ENCODE peak calls at places on chromosome 20, in seven cellular contexts. M, J, S, G, C, O and V are unnamed samples.

GRCh38 chr20:36252511-36252910 is 16.2 kb downstream of the AAR2 start:
- DNase-seq in M (no peak), O (no peak), G (no peak), J (no peak), C (no peak), S (no peak), V (no peak)

GRCh38 chr20:24389686-24390085 is 79.7 kb upstream of the SYNDIG1 start:
- DNase-seq in M (no peak), G (peak), C (no peak), J (peak), O (no peak), S (no peak), V (no peak)

GRCh38 chr20:11168026-11168425 is 494.2 kb upstream of the JAG1 start:
- DNase-seq in O (no peak), C (no peak), J (no peak), S (no peak), M (no peak), G (no peak), V (peak)

GRCh38 chr20:23063573-23063972 is 14.1 kb upstream of the THBD start:
- DNase-seq in G (no peak), C (no peak), J (no peak), M (no peak), S (no peak), O (no peak), V (no peak)

GRCh38 chr20:36153754-36154695 is 515 bp upstream of the EPB41L1 start:
- DNase-seq in C (peak), M (peak), G (peak), O (peak), S (peak), J (peak), V (peak)

GRCh38 chr20:48051810-48052491 is 266.7 kb upstream of the SULF2 start:
- DNase-seq in C (no peak), O (peak), S (no peak), J (no peak), G (no peak), M (no peak), V (peak)

GRCh38 chr20:36096404-36096799 is 58.1 kb upstream of the EPB41L1 start:
- DNase-seq in J (no peak), G (no peak), M (no peak), S (no peak), C (no peak), O (no peak), V (no peak)

GRCh38 chr20:38867062-38867359 is 59.2 kb upstream of the FAM83D start:
- DNase-seq in S (no peak), C (no peak), O (no peak), M (no peak), G (no peak), J (no peak), V (no peak)

GRCh38 chr20:2237059-2237458 is 58.7 kb upstream of the TGM3 start:
- DNase-seq in J (no peak), C (peak), O (no peak), S (peak), G (peak), M (peak), V (peak)

GRCh38 chr20:2695206-2695983 is 2.8 kb downstream of the EBF4 start:
- DNase-seq in S (peak), M (no peak), O (no peak), G (peak), C (no peak), J (no peak), V (no peak)

GRCh38 chr20:32440069-32440757 is 82.1 kb downstream of the ASXL1 start:
- DNase-seq in J (no peak), G (no peak), C (no peak), S (peak), M (no peak), O (no peak), V (no peak)

GRCh38 chr20:2163312-2163711 is 61.7 kb downstream of the STK35 start:
- DNase-seq in C (no peak), M (no peak), O (no peak), G (no peak), J (no peak), S (no peak), V (no peak)

GRCh38 chr20:23023621-23024187 is 11.4 kb upstream of the SSTR4 start:
- DNase-seq in J (no peak), S (no peak), G (no peak), M (no peak), O (no peak), C (no peak), V (peak)

GRCh38 chr20:24772667-24773066 is 176.4 kb upstream of the CST7 start:
- DNase-seq in C (no peak), J (no peak), M (no peak), O (no peak), S (no peak), G (no peak), V (no peak)

GRCh38 chr20:8953300-8953699 is 115.6 kb upstream of the PLCB4 start:
- DNase-seq in G (no peak), S (no peak), J (no peak), O (no peak), M (no peak), C (no peak), V (no peak)
- TF ChIP-seq CTCF in G (no peak), S (no peak), J (no peak), O (peak), M (no peak), C (no peak), V (no peak)

GRCh38 chr20:56630506-56631317 is 1.6 kb downstream of the TFAP2C start:
- DNase-seq in J (no peak), G (no peak), O (no peak), M (peak), S (no peak), C (no peak), V (peak)
- H3K4me3 ChIP-seq in J (peak), G (peak), O (no peak), M (peak), S (peak), C (peak), V (peak)

GRCh38 chr20:62894261-62894660 is 32.0 kb downstream of the DIDO1 start:
- DNase-seq in M (no peak), S (no peak), C (no peak), J (peak), O (no peak), G (no peak), V (no peak)

GRCh38 chr20:62895539-62895938 is 30.8 kb downstream of the DIDO1 start:
- DNase-seq in M (no peak), O (no peak), S (no peak), J (peak), C (no peak), G (no peak), V (no peak)

GRCh38 chr20:62891111-62891510 is 29.5 kb upstream of the TCFL5 start:
- DNase-seq in C (no peak), O (no peak), G (no peak), J (peak), S (no peak), M (no peak), V (peak)

GRCh38 chr20:62892348-62893304 is 31.0 kb upstream of the TCFL5 start:
- DNase-seq in G (no peak), S (no peak), J (peak), M (no peak), C (no peak), O (no peak), V (no peak)

DNA sequence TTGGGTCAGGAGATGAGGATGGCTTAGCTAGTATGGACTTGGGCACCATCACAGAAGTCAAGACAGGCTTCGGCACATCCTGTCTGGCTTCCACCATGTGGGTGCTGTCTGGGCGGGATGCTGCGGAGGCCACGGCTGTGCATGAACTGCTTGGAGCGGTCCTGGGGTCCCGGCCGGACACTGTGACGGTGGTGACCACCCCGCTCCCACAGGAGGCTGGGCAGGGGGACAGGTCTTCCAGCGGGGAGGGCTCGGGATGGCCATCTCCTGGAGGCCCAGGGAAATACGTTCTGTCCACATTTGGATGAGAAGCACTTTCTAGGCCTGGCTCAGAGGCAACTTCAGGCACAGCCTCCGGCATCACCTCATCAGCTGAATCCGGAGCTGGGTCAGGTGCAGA is 32.1 kb upstream of the TCFL5 start:
- DNase-seq in C (no peak), J (peak), O (no peak), S (no peak), M (no peak), G (no peak), V (no peak)
- TF ChIP-seq CTCF in C (no peak), J (no peak), O (peak), S (no peak), M (peak), G (peak), V (no peak)

GRCh38 chr20:44393608-44394519 is 38.4 kb downstream of the HNF4A start:
- DNase-seq in C (no peak), M (no peak), O (no peak), G (peak), S (peak), J (no peak), V (no peak)
- H3K4me3 ChIP-seq in C (no peak), M (no peak), O (no peak), G (no peak), S (peak), J (no peak), V (no peak)

DNA sequence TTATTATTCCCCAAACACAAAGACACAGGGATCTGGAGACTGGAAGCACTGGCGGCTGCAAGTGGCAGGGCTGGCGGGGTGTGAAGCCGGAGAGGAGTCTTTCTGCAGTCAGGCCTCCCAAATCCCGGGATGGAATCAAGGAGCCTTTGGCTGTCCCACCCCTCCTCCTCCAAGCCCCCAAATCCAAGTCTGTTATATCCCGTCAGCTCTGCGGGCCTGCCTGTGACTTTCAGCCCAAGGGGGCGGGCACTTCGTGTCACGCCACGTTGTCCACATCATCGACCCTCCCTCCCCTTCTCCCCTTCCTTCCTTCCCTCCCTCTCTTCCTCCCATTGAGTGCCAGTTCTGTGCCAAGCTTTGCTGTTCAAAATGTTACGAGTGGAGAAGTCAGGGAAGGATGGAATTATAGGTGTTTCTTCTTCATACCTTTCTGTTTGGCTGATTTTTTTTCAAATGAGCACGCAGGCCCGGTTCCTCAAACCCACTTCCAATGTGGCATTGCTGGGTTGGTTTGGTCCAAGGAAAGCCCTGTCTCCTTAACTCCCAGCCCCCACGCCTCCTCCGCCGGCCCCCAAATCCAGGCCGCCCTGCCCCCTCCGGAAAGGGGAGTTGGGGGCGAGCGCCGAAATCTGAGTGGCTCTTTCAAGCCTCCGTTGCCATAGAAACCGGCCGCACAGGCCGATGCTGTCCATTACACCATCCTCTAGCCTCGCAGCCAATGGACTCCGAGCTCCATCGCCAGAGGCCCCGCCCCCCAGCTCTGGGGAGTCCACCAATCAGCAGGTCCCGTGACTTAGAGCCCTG is 12.7 kb downstream of the ZCCHC3 start:
- DNase-seq in J (peak), G (peak), O (peak), M (peak), S (peak), C (peak), V (peak)
- TF ChIP-seq CTCF in J (no peak), G (no peak), O (no peak), M (no peak), S (no peak), C (no peak), V (no peak)

GRCh38 chr20:58908216-58908615 is 55.7 kb downstream of the GNAS start:
- DNase-seq in S (no peak), C (no peak), J (no peak), G (no peak), O (no peak), M (no peak), V (no peak)
- H3K4me3 ChIP-seq in S (no peak), C (peak), J (peak), G (peak), O (no peak), M (peak), V (peak)

GRCh38 chr20:40493551-40493950 is 195.5 kb downstream of the MAFB start:
- DNase-seq in S (no peak), O (no peak), J (no peak), C (no peak), G (peak), M (no peak), V (peak)

GRCh38 chr20:40494238-40494637 is 194.8 kb downstream of the MAFB start:
- DNase-seq in O (no peak), M (no peak), S (peak), J (peak), C (no peak), G (peak), V (no peak)

GRCh38 chr20:40502431-40502992 is 186.5 kb downstream of the MAFB start:
- DNase-seq in S (no peak), G (no peak), O (no peak), J (no peak), M (no peak), C (no peak), V (no peak)

GRCh38 chr20:40497781-40498691 is 191.0 kb downstream of the MAFB start:
- DNase-seq in M (no peak), O (no peak), J (peak), G (peak), C (peak), S (no peak), V (no peak)

GRCh38 chr20:40499416-40499815 is 189.6 kb downstream of the MAFB start:
- DNase-seq in J (no peak), C (no peak), G (peak), S (no peak), M (no peak), O (no peak), V (no peak)
- TF ChIP-seq CTCF in J (no peak), C (no peak), G (no peak), S (no peak), M (no peak), O (no peak), V (no peak)

GRCh38 chr20:49181265-49181877 is 6.8 kb downstream of the STAU1 start:
- DNase-seq in C (no peak), O (no peak), J (no peak), G (no peak), M (no peak), S (no peak), V (no peak)
- H3K4me3 ChIP-seq in C (no peak), O (no peak), J (no peak), G (no peak), M (no peak), S (no peak), V (no peak)

GRCh38 chr20:18904624-18905023 is 91.0 kb downstream of the SCP2D1 start:
- DNase-seq in J (no peak), M (no peak), C (no peak), G (peak), S (no peak), O (no peak), V (no peak)
- TF ChIP-seq CTCF in J (no peak), M (no peak), C (peak), G (peak), S (no peak), O (peak), V (no peak)